ENCODE peak calls at places on chromosomes 5 and 9, in six cellular contexts. V is IMR-90, Y is H1, T is mesenchymal stem cell, E is trophoblast cell, A is H9. X is an unnamed sample.

GRCh38 chr5:1468247-1468612 is 23.0 kb upstream of the SLC6A3 start:
- DNase-seq in Y (peak), E (no peak), A (peak), T (no peak), V (no peak), X (no peak)

GRCh38 chr9:127776195-127776918 is 2.1 kb downstream of the SH2D3C start:
- DNase-seq in Y (peak), A (no peak), T (no peak), V (no peak), E (no peak), X (no peak)

GRCh38 chr5:122101636-122102285 is 23.7 kb upstream of the LOX start:
- DNase-seq in T (peak), V (peak), Y (no peak), A (no peak), E (no peak), X (no peak)

GRCh38 chr5:72063219-72063819 is 44.0 kb upstream of the MAP1B start:
- DNase-seq in T (peak), E (no peak), A (peak), V (peak), Y (peak), X (peak)

GRCh38 chr5:150106669-150107068 is 20.3 kb upstream of the CSF1R start:
- DNase-seq in T (no peak), A (no peak), E (no peak), Y (no peak), V (no peak), X (no peak)

GRCh38 chr5:109900453-109900852 is 210.7 kb downstream of the MAN2A1 start:
- DNase-seq in Y (no peak), E (no peak), V (no peak), T (no peak), A (no peak), X (no peak)

GRCh38 chr9:97553141-97553540 is 51.7 kb downstream of the TMOD1 start:
- DNase-seq in E (no peak), T (no peak), A (no peak), V (no peak), Y (no peak), X (no peak)

GRCh38 chr5:172594867-172595466 is 46.1 kb upstream of the NEURL1B start:
- DNase-seq in A (no peak), Y (no peak), E (no peak), T (no peak), V (no peak), X (no peak)

GRCh38 chr5:106121972-106122605 is 1548.6 kb downstream of the EFNA5 start:
- DNase-seq in Y (peak), A (peak), T (peak), E (peak), V (peak), X (no peak)

GRCh38 chr5:60701317-60701988 is 1.5 kb upstream of the DEPDC1B start:
- DNase-seq in Y (no peak), V (no peak), T (no peak), A (no peak), E (peak), X (no peak)

GRCh38 chr5:170418736-170419135 is 29.6 kb upstream of the KCNMB1 start:
- DNase-seq in V (no peak), E (no peak), T (no peak), A (no peak), Y (no peak), X (no peak)

GRCh38 chr9:133524146-133524545 is 613 bp downstream of the MYMK start:
- DNase-seq in T (no peak), E (no peak), A (no peak), Y (no peak), V (no peak), X (no peak)

GRCh38 chr5:68251386-68251785 is 35.8 kb downstream of the PIK3R1 start:
- DNase-seq in V (peak), A (no peak), E (no peak), Y (no peak), T (peak), X (no peak)

GRCh38 chr5:169946743-169947142 is 33.6 kb downstream of the INSYN2B start:
- DNase-seq in Y (no peak), V (peak), T (no peak), E (no peak), A (no peak), X (no peak)

GRCh38 chr9:122016789-122017188 is 76.3 kb downstream of the TTLL11 start:
- DNase-seq in V (no peak), Y (no peak), A (no peak), T (no peak), E (no peak), X (no peak)

GRCh38 chr5:416636-416960 is 26.4 kb upstream of the EXOC3 start:
- DNase-seq in Y (no peak), E (no peak), A (no peak), T (no peak), V (no peak), X (no peak)

GRCh38 chr5:106876665-106877194 is 794.0 kb downstream of the EFNA5 start:
- DNase-seq in E (peak), V (no peak), T (no peak), A (no peak), Y (peak), X (no peak)

GRCh38 chr5:115758356-115758755 is 58.1 kb downstream of the CDO1 start:
- DNase-seq in A (no peak), Y (no peak), E (no peak), T (no peak), V (no peak), X (no peak)

GRCh38 chr9:89137548-89138462 is 40.8 kb downstream of the SHC3 start:
- DNase-seq in A (no peak), E (peak), Y (no peak), V (peak), T (peak), X (no peak)

GRCh38 chr9:86072393-86073016 is 26.9 kb downstream of the GOLM1 start:
- DNase-seq in V (peak), T (no peak), Y (no peak), A (no peak), E (no peak), X (no peak)

GRCh38 chr9:21796768-21797167 is 5.7 kb upstream of the MTAP start:
- DNase-seq in A (no peak), Y (no peak), T (peak), E (peak), V (peak), X (no peak)

GRCh38 chr5:132439521-132440206 is 50.9 kb downstream of the IRF1 start:
- DNase-seq in E (peak), V (peak), T (peak), A (no peak), Y (no peak), X (no peak)

GRCh38 chr9:134154262-134154701 is 10.1 kb downstream of the RNU6ATAC start:
- DNase-seq in E (no peak), A (no peak), Y (no peak), T (no peak), V (no peak), X (no peak)

GRCh38 chr5:110054240-110054639 is 364.5 kb downstream of the MAN2A1 start:
- DNase-seq in V (peak), T (peak), Y (no peak), E (no peak), A (no peak), X (no peak)

GRCh38 chr9:109417054-109417453 is 81.1 kb downstream of the PTPN3 start:
- DNase-seq in T (no peak), V (peak), A (no peak), Y (no peak), E (no peak), X (no peak)

GRCh38 chr9:109418827-109419226 is 79.3 kb downstream of the PTPN3 start:
- DNase-seq in V (no peak), T (no peak), A (no peak), Y (no peak), E (no peak), X (peak)

GRCh38 chr9:109419531-109419930 is 78.6 kb downstream of the PTPN3 start:
- DNase-seq in E (no peak), A (no peak), T (no peak), V (no peak), Y (no peak), X (no peak)

GRCh38 chr9:109416135-109416706 is 81.9 kb downstream of the PTPN3 start:
- DNase-seq in A (no peak), V (no peak), Y (no peak), E (no peak), T (no peak), X (no peak)

GRCh38 chr9:109417585-109418544 is 80.2 kb downstream of the PTPN3 start:
- DNase-seq in T (no peak), V (no peak), A (no peak), Y (no peak), E (no peak), X (no peak)
- H2AFZ ChIP-seq in T (no peak), V (no peak), A (no peak), Y (no peak), E (no peak), X (no peak)

DNA sequence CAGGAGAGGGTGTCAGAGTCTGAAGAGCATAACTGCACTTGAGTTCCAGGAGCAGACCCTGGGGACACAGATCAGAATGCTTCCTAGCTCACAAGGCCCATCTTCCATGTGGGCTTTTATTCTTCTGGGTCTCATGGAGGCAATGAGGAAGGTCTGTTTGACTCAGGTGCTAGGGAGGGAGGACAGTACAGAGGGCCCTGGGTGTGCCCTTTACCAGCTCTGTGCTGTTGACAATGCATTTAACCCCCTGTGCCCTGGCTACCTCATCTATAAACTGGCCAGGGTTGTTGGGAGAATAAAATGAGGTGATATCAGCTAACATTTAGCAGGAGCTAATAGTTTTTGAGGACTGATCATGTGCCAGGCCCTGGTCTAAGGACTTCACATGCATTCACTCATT is 318.0 kb downstream of the DMAC1 start:
- DNase-seq in T (no peak), A (no peak), V (no peak), Y (no peak), E (no peak), X (no peak)
- H3K4ac ChIP-seq in T (no peak), A (no peak), V (no peak), Y (no peak), E (no peak), X (no peak)

GRCh38 chr5:57778528-57779175 is 296.0 kb upstream of the ACTBL2 start:
- DNase-seq in E (no peak), A (no peak), Y (no peak), T (peak), V (peak), X (no peak)

GRCh38 chr5:57774439-57774838 is 291.8 kb upstream of the ACTBL2 start:
- DNase-seq in A (no peak), T (peak), V (peak), E (no peak), Y (no peak), X (no peak)

GRCh38 chr5:57772512-57772911 is 289.9 kb upstream of the ACTBL2 start:
- DNase-seq in T (no peak), A (no peak), Y (no peak), V (no peak), E (no peak), X (no peak)

GRCh38 chr5:57777174-57777581 is 294.6 kb upstream of the ACTBL2 start:
- DNase-seq in E (no peak), Y (no peak), A (no peak), V (no peak), T (peak), X (no peak)

GRCh38 chr5:57776035-57776434 is 293.4 kb upstream of the ACTBL2 start:
- DNase-seq in Y (no peak), T (no peak), E (no peak), A (no peak), V (peak), X (no peak)
- H2AFZ ChIP-seq in Y (no peak), T (no peak), E (no peak), A (no peak), V (no peak), X (peak)

DNA sequence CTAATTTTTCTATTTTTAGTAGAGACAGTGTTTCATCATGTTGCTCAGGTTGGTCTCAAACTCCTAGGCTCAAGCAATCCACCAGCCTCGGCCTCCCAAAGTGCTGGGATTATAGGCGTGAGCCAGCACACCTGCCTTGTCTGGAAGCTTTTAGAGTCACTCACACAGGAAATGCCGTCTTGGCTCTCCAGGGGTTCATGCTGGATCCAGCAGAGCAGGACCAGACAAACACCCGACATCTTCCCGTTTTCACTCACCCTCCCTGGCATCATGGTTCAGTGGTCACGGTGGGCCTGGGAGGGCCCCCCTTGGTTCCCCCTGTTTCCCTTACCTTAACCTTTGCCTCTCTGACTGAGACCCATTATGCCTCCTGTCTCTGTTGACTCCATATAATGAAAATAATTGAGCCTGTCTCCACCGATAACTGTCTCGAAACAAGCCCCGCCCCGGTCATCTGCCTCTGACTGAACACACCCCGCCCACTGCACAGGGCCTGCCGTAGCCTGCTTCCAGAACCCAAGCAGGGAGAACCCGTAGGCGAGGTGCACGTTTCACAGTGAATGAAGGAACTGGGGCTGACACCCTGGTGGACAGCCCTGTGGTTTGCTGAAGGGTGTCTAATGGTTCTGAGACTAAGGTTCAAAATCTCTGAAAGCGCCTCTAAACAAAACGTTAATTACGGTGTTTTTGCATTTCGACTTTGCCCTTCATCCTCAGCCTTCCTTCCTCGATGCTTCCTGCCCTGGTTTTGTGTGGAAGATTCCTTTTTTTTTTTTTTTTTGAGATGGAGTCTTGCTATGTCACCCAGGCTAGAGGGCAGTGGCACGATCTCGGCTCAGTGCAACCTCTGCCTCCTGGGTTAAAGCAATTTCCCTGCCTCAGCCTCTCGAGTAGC is 39.7 kb upstream of the SPRY4 start:
- DNase-seq in E (no peak), V (no peak), A (peak), Y (no peak), T (peak), X (no peak)
- H3K4ac ChIP-seq in E (no peak), V (peak), A (no peak), Y (no peak), T (peak), X (no peak)

GRCh38 chr5:65307088-65307487 is 174.6 kb downstream of the ADAMTS6 start:
- DNase-seq in V (peak), E (no peak), A (no peak), Y (no peak), T (no peak), X (no peak)
- H2AFZ ChIP-seq in V (no peak), E (no peak), A (no peak), Y (no peak), T (no peak), X (no peak)

GRCh38 chr9:130670644-130671043 is 6.2 kb downstream of the PRDM12 start:
- DNase-seq in A (no peak), T (no peak), E (no peak), Y (no peak), V (peak), X (no peak)

GRCh38 chr9:130669965-130670364 is 5.6 kb downstream of the PRDM12 start:
- DNase-seq in Y (no peak), V (no peak), A (no peak), E (no peak), T (no peak), X (no peak)

GRCh38 chr9:130672933-130673615 is 8.7 kb downstream of the PRDM12 start:
- DNase-seq in T (no peak), Y (no peak), E (no peak), V (no peak), A (no peak), X (no peak)

GRCh38 chr9:130675396-130675795 is 11.0 kb downstream of the PRDM12 start:
- DNase-seq in E (no peak), Y (no peak), V (no peak), A (no peak), T (no peak), X (no peak)

DNA sequence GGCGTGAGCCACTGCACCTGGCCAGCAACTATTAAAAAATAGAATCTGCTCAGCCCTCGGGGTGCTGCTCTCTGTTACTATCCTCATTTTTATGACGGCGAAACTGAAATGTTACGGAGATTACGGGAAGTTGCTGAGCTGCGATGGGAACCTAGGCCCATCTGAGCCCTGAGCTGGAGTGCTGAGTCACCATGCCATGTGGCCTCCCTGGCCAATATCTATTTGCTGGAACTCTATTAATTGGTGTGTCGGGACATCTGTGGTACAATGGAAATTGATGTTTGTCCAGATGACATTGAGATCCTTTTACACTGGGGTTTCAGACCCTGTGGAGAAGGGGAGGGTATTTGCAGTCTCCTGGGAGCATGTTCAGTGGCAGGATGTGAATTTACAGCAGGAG is 8.1 kb downstream of the PRDM12 start:
- DNase-seq in V (no peak), A (no peak), Y (no peak), E (no peak), T (no peak), X (no peak)
- H3K4ac ChIP-seq in V (no peak), A (no peak), Y (no peak), E (no peak), T (no peak), X (no peak)

DNA sequence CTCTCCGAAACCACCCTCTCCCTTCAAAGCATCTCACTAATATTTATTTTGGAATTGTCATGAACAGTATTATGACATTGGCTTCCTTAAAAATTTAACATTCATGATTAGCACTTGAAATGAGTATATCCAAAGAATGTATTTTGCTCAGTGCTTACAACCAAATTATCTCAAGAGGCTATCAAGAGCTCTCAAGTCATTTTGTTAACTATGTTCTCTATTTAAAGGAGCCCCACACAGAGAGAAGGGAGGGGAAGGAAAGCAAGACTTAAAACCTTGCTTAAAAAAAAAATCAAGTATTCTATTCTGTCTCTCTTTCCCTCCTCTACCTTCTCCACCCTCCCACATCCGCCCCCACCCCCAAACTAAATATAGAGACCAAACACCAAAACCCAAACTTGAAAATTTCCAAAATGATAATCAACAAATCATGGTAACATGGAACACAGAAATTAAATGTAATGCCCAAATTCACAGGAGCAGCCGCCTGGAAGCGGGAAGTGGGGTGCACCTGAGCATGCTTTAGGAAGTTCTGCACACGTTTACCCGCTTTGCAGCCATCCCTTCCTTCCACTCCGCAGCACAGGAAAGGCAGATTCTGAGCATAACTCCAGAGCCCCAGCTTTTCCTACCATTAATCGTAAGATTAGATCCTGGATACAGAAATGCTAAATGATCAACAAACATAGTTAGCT is 66.9 kb downstream of the EBF1 start:
- DNase-seq in E (no peak), V (no peak), T (no peak), Y (no peak), A (no peak), X (no peak)
- H2AFZ ChIP-seq in E (no peak), V (no peak), T (no peak), Y (peak), A (no peak), X (no peak)

DNA sequence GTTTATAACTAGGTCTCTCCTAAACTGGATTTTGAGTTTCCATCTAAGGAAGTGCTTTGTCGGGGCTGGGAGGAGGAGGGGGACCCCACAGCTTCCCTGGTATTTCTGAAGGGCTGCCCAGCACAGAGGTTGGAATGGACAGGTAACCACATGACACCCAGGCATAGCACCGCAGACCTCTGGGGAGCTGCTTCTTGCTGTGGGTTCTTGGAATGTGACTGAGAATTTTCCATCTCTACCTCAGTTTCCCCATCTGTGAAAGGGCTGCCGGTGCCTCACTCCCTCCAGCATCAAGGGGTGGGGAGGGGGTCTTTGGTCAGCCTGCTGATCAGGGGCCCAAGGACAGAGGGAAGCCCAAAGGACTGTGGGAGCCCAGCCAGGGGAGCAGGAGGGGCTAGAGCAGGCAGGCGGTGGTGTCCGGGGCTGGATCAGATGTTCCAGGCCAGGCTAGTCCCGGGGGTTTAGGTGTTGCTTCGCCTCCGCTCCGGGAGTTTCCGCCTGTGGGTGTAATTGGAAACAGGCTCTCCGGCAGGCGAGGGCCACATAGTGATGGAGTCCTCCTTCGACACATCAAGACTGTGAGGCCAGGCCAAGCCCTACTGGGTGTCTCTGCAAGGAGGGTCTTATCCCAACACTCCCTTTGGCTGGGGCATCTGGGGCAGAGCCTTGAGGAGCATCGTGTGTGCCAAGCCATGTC is 3.3 kb downstream of the OLFML2A start:
- DNase-seq in V (no peak), A (no peak), E (no peak), T (no peak), Y (peak), X (no peak)
- H3K4ac ChIP-seq in V (peak), A (no peak), E (peak), T (no peak), Y (no peak), X (no peak)

DNA sequence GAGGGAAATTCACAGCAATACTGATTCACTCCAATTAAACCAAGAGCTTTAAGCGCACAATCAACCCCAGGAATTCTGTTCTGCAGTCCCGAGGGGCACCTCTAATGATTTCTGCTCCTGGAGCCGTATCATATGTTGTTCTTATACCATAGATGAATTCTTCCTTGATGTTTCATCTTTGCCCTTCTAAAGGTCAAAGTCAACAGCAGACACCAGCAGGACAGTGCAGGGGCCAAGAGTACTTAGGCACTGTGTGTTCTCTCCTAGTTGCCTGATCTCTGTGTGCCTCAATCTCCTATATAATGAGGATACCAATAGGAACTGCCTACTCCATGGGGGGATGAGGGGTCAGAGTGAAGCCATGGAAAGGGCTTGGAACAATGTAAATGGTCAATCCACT is 16.5 kb downstream of the EPB41L4B start:
- DNase-seq in V (no peak), A (no peak), E (no peak), Y (no peak), T (no peak), X (no peak)
- H2AFZ ChIP-seq in V (no peak), A (no peak), E (no peak), Y (no peak), T (no peak), X (no peak)